ENCODE peak calls at places on chromosomes 5 and 9, in eight cellular contexts. One of them, this sample, is unnamed.

GRCh38 chr9:801399-802071 is 40.0 kb upstream of the DMRT1 start:
- DNase-seq in breast epithelium: no peak
- DNase-seq in vagina: no peak
- DNase-seq in tibial nerve: no peak
- DNase-seq in stomach: no peak
- DNase-seq in heart left ventricle: no peak
- DNase-seq in IMR-90: peak; percentile 97
- DNase-seq in adrenal gland: no peak
- DNase-seq in this sample: peak; percentile 36

GRCh38 chr9:137128158-137129088 is 10.5 kb upstream of the GRIN1 start:
- DNase-seq in adrenal gland: no peak
- DNase-seq in vagina: no peak
- DNase-seq in stomach: no peak
- DNase-seq in tibial nerve: no peak
- DNase-seq in heart left ventricle: no peak
- DNase-seq in IMR-90: no peak
- DNase-seq in breast epithelium: no peak
- DNase-seq in this sample: no peak

GRCh38 chr5:180127682-180128670 is 56.4 kb upstream of the RNF130 start:
- DNase-seq in heart left ventricle: no peak
- DNase-seq in stomach: peak; percentile 21
- DNase-seq in adrenal gland: no peak
- DNase-seq in IMR-90: no peak
- DNase-seq in tibial nerve: no peak
- DNase-seq in vagina: no peak
- DNase-seq in breast epithelium: peak; percentile 38
- DNase-seq in this sample: no peak

GRCh38 chr5:132057498-132058255 is 2.8 kb upstream of the IL3 start:
- DNase-seq in breast epithelium: no peak
- DNase-seq in vagina: no peak
- DNase-seq in heart left ventricle: no peak
- DNase-seq in stomach: peak; percentile 11
- DNase-seq in IMR-90: no peak
- DNase-seq in tibial nerve: no peak
- DNase-seq in adrenal gland: no peak
- DNase-seq in this sample: no peak

GRCh38 chr5:171505473-171506043 is 86.1 kb downstream of the FGF18 start:
- DNase-seq in stomach: no peak
- DNase-seq in IMR-90: no peak
- DNase-seq in adrenal gland: no peak
- DNase-seq in heart left ventricle: no peak
- DNase-seq in breast epithelium: no peak
- DNase-seq in vagina: no peak
- DNase-seq in tibial nerve: no peak
- DNase-seq in this sample: no peak

GRCh38 chr9:126205260-126205659 is 121.4 kb upstream of the MVB12B start:
- DNase-seq in IMR-90: no peak
- DNase-seq in tibial nerve: no peak
- DNase-seq in adrenal gland: no peak
- DNase-seq in heart left ventricle: no peak
- DNase-seq in breast epithelium: no peak
- DNase-seq in stomach: no peak
- DNase-seq in vagina: no peak
- DNase-seq in this sample: no peak

GRCh38 chr5:1003296-1003937 is 5.2 kb upstream of the NKD2 start:
- DNase-seq in heart left ventricle: no peak
- DNase-seq in vagina: no peak
- DNase-seq in adrenal gland: peak; percentile 14
- DNase-seq in IMR-90: no peak
- DNase-seq in breast epithelium: peak; percentile 54
- DNase-seq in tibial nerve: peak; percentile 12
- DNase-seq in stomach: peak; percentile 26
- DNase-seq in this sample: peak; percentile 19

GRCh38 chr5:142800776-142801494 is 30.8 kb downstream of the ARHGAP26 start:
- DNase-seq in IMR-90: no peak
- DNase-seq in tibial nerve: no peak
- DNase-seq in breast epithelium: no peak
- DNase-seq in heart left ventricle: no peak
- DNase-seq in stomach: no peak
- DNase-seq in vagina: no peak
- DNase-seq in adrenal gland: no peak
- DNase-seq in this sample: no peak

GRCh38 chr5:58022055-58022454 is 437.8 kb downstream of the PLK2 start:
- DNase-seq in breast epithelium: no peak
- DNase-seq in heart left ventricle: peak; percentile 18
- DNase-seq in stomach: no peak
- DNase-seq in tibial nerve: no peak
- DNase-seq in adrenal gland: no peak
- DNase-seq in vagina: no peak
- DNase-seq in IMR-90: peak; percentile 16
- DNase-seq in this sample: no peak

GRCh38 chr9:37913480-37914153 is 9.7 kb upstream of the SLC25A51 start:
- DNase-seq in vagina: no peak
- DNase-seq in stomach: peak; percentile 85
- DNase-seq in IMR-90: peak; percentile 72
- DNase-seq in tibial nerve: peak; percentile 75
- DNase-seq in breast epithelium: peak; percentile 83
- DNase-seq in heart left ventricle: peak; percentile 76
- DNase-seq in adrenal gland: peak; percentile 87
- DNase-seq in this sample: peak; percentile 80

GRCh38 chr9:127308559-127309429 is 44.2 kb downstream of the GARNL3 start:
- DNase-seq in tibial nerve: no peak
- DNase-seq in breast epithelium: no peak
- DNase-seq in adrenal gland: no peak
- DNase-seq in IMR-90: peak; percentile 64
- DNase-seq in vagina: no peak
- DNase-seq in heart left ventricle: no peak
- DNase-seq in stomach: no peak
- DNase-seq in this sample: no peak

GRCh38 chr5:76608833-76609232 is 14.4 kb downstream of the F2RL2 start:
- DNase-seq in tibial nerve: no peak
- DNase-seq in stomach: no peak
- DNase-seq in adrenal gland: no peak
- DNase-seq in heart left ventricle: no peak
- DNase-seq in breast epithelium: no peak
- DNase-seq in IMR-90: peak; percentile 96
- DNase-seq in vagina: no peak
- DNase-seq in this sample: no peak

GRCh38 chr5:16754621-16755020 is 137.8 kb upstream of the RETREG1 start:
- DNase-seq in stomach: no peak
- DNase-seq in vagina: no peak
- DNase-seq in tibial nerve: no peak
- DNase-seq in adrenal gland: no peak
- DNase-seq in IMR-90: no peak
- DNase-seq in heart left ventricle: no peak
- DNase-seq in breast epithelium: no peak
- DNase-seq in this sample: no peak

DNA sequence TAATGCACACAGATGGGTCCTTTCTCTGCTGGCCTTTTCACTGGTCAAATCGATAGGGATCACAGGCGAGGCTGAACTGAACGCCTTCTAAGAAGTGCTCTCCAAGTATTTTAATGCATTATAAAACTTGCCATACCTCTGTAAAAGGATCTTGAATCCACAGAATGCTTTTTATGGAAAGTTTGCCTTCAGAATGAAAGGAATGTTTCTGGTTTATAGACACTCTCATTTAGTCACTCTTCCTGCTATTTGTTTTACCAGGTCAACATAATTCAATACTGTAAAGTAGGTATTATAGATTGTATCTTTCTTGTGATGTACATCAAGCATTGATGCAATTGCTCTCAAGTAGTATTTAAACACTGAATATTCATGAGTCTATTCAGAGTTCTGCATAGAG is 308.3 kb downstream of the ISL1 start:
- DNase-seq in breast epithelium: no peak
- DNase-seq in heart left ventricle: no peak
- DNase-seq in adrenal gland: no peak
- DNase-seq in vagina: no peak
- DNase-seq in stomach: no peak
- DNase-seq in IMR-90: no peak
- DNase-seq in tibial nerve: no peak
- DNase-seq in this sample: no peak
- TF ChIP-seq POLR2A in breast epithelium: no peak
- TF ChIP-seq POLR2A in heart left ventricle: no peak
- TF ChIP-seq POLR2A in adrenal gland: no peak
- TF ChIP-seq POLR2A in vagina: no peak
- TF ChIP-seq POLR2A in stomach: no peak
- TF ChIP-seq POLR2A in IMR-90: no peak
- TF ChIP-seq POLR2A in tibial nerve: no peak
- TF ChIP-seq POLR2A in this sample: no peak

DNA sequence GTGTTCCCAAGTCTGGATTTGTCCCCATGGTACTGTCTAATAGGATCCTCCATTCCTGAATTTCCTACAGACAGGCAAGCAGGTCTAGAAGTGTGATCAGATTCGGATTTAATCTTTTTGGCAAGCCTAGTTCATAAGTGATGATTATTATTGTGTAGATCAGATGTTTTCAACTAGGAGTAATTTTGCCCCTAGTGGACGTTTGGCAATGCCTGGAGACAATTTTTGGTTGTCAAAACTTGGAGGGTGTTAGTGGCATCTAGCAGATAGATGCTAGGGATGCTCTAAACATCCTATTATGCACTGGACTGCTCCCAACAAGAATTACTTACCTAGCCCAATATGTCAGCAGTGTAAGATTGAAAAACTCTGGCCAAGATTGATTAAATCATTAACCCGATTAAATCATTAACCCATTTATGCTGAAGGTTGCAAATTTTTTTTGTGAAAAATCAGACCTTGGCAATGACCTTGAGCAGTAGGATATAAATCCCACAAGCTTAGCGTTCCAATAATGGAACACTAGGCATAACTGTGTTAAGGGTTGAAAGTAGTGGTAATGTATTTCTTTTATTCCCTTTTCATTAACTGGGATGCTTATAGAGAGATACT is 28.2 kb downstream of the TCERG1 start:
- DNase-seq in IMR-90: no peak
- DNase-seq in breast epithelium: no peak
- DNase-seq in adrenal gland: no peak
- DNase-seq in heart left ventricle: no peak
- DNase-seq in tibial nerve: no peak
- DNase-seq in vagina: no peak
- DNase-seq in stomach: no peak
- DNase-seq in this sample: no peak
- H3K36me3 ChIP-seq in IMR-90: peaks cover 22% of the 10 kb centered on the region
- H3K36me3 ChIP-seq in breast epithelium: peaks cover 6% of the 10 kb centered on the region
- H3K36me3 ChIP-seq in adrenal gland: no peaks in the 10 kb centered on the region
- H3K36me3 ChIP-seq in heart left ventricle: peaks cover 54% of the 10 kb centered on the region
- H3K36me3 ChIP-seq in tibial nerve: peaks cover 12% of the 10 kb centered on the region
- H3K36me3 ChIP-seq in vagina: no peaks in the 10 kb centered on the region
- H3K36me3 ChIP-seq in stomach: peaks cover 86% of the 10 kb centered on the region
- H3K36me3 ChIP-seq in this sample: no peaks in the 10 kb centered on the region

DNA sequence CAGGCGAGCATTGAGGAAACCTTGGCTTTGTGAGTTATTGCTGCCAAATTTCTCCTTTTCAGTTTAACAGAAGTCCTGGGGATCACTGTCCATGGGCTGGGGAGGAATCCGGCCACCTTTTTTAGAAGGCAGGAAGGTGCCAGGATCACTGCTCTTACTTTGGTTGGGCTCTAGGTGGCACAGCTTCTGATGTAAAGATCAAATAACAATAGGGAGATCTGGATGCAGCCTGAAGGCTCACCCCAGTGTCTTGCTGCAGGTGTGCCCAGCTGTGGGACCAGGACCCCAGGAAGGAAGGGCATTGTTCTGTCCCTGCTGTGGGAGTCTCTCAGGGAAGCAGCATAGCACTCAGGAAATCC is 69.5 kb downstream of the DAB2IP start:
- DNase-seq in breast epithelium: no peak
- DNase-seq in stomach: no peak
- DNase-seq in heart left ventricle: no peak
- DNase-seq in IMR-90: no peak
- DNase-seq in adrenal gland: no peak
- DNase-seq in vagina: no peak
- DNase-seq in tibial nerve: no peak
- DNase-seq in this sample: no peak
- H3K27ac ChIP-seq in breast epithelium: peak overlapping the region; percentile 88
- H3K27ac ChIP-seq in stomach: peak overlapping the region; percentile 16
- H3K27ac ChIP-seq in heart left ventricle: peak overlapping the region; percentile 97
- H3K27ac ChIP-seq in IMR-90: peak overlapping the region; percentile 92
- H3K27ac ChIP-seq in adrenal gland: peak overlapping the region; percentile 23
- H3K27ac ChIP-seq in vagina: peak overlapping the region; percentile 89
- H3K27ac ChIP-seq in tibial nerve: peak overlapping the region; percentile 64
- H3K27ac ChIP-seq in this sample: peak overlapping the region; percentile 90

GRCh38 chr5:83470516-83470915 is 1.0 kb upstream of the VCAN start:
- DNase-seq in breast epithelium: no peak
- DNase-seq in tibial nerve: no peak
- DNase-seq in stomach: no peak
- DNase-seq in IMR-90: no peak
- DNase-seq in adrenal gland: no peak
- DNase-seq in vagina: no peak
- DNase-seq in heart left ventricle: no peak
- DNase-seq in this sample: no peak

GRCh38 chr5:83472213-83472507 is 616 bp downstream of the VCAN start:
- DNase-seq in adrenal gland: no peak
- DNase-seq in heart left ventricle: no peak
- DNase-seq in tibial nerve: no peak
- DNase-seq in IMR-90: no peak
- DNase-seq in stomach: no peak
- DNase-seq in vagina: no peak
- DNase-seq in breast epithelium: no peak
- DNase-seq in this sample: no peak

GRCh38 chr5:83470920-83471404 is 582 bp upstream of the VCAN start:
- DNase-seq in breast epithelium: no peak
- DNase-seq in IMR-90: no peak
- DNase-seq in stomach: no peak
- DNase-seq in tibial nerve: no peak
- DNase-seq in adrenal gland: no peak
- DNase-seq in heart left ventricle: no peak
- DNase-seq in vagina: no peak
- DNase-seq in this sample: no peak

GRCh38 chr5:83472508-83473343 is 1.2 kb downstream of the VCAN start:
- DNase-seq in stomach: no peak
- DNase-seq in tibial nerve: peak; percentile 29
- DNase-seq in vagina: no peak
- DNase-seq in IMR-90: no peak
- DNase-seq in heart left ventricle: peak; percentile 73
- DNase-seq in adrenal gland: peak; percentile 46
- DNase-seq in breast epithelium: no peak
- DNase-seq in this sample: peak; percentile 57

DNA sequence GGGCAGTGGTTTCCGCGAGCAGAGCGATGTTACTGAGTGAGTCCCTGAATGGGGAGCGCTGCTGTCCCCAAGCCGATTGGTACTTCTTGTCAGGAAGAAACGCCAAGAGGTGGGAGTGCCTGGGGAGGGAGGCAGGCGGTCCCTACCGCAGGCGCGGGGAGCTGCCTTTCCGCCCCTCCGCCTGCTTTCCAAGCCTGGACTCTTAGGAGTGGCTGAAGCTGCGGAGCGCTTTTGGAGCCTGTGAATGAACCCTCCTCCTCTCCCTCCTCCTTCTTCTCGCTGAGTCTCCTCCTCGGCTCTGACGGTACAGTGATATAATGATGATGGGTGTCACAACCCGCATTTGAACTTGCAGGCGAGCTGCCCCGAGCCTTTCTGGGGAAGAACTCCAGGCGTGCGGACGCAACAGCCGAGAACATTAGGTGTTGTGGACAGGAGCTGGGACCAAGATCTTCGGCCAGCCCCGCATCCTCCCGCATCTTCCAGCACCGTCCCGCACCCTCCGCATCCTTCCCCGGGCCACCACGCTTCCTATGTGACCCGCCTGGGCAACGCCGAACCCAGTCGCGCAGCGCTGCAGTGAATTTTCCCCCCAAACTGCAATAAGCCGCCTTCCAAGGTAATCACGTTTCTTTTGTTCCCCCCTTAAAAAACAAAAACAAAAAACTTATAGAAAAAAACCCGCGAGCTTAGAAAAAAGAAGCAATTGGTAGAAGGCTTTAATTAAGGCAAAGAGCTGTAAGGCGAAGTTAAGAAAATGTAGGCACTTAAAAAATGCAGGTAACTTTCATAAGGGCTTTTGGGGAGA is at the start of gene VCAN:
- DNase-seq in vagina: no peak
- DNase-seq in IMR-90: peak; percentile 82
- DNase-seq in breast epithelium: no peak
- DNase-seq in stomach: no peak
- DNase-seq in adrenal gland: peak; percentile 50
- DNase-seq in tibial nerve: peak; percentile 49
- DNase-seq in heart left ventricle: peak; percentile 75
- DNase-seq in this sample: peak; percentile 40
- TF ChIP-seq POLR2A in vagina: no peak
- TF ChIP-seq POLR2A in IMR-90: peak; percentile 49
- TF ChIP-seq POLR2A in breast epithelium: no peak
- TF ChIP-seq POLR2A in stomach: no peak
- TF ChIP-seq POLR2A in adrenal gland: no peak
- TF ChIP-seq POLR2A in tibial nerve: no peak
- TF ChIP-seq POLR2A in heart left ventricle: no peak
- TF ChIP-seq POLR2A in this sample: no peak

This sample was measured in uterus.